ENCODE peak calls at places on chromosomes 12 and 14, in nine cellular contexts. One of them, this sample, is unnamed.

GRCh38 chr12:125512541-125513298 is 447.5 kb downstream of the AACS start:
- DNase-seq in H54: no peak
- DNase-seq in CD8-positive, alpha-beta memory T cell: no peak
- DNase-seq in activated CD8-positive, alpha-beta memory T cell treated with anti-CD3 and anti-CD28 coated beads for 24 hours: no peak
- DNase-seq in T-helper 9 cell: no peak
- DNase-seq in dorsolateral prefrontal cortex: no peak
- DNase-seq in cardiac muscle cell: no peak
- DNase-seq in HFF-Myc: no peak
- DNase-seq in thyroid gland: no peak
- DNase-seq in this sample: no peak

GRCh38 chr12:123723011-123723410 is 10.9 kb downstream of the ATP6V0A2 start:
- DNase-seq in dorsolateral prefrontal cortex: no peak
- DNase-seq in H54: no peak
- DNase-seq in CD8-positive, alpha-beta memory T cell: no peak
- DNase-seq in cardiac muscle cell: no peak
- DNase-seq in activated CD8-positive, alpha-beta memory T cell treated with anti-CD3 and anti-CD28 coated beads for 24 hours: no peak
- DNase-seq in thyroid gland: no peak
- DNase-seq in HFF-Myc: no peak
- DNase-seq in T-helper 9 cell: no peak
- DNase-seq in this sample: no peak

GRCh38 chr14:94738097-94738496 is 31.8 kb downstream of the GSC start:
- DNase-seq in activated CD8-positive, alpha-beta memory T cell treated with anti-CD3 and anti-CD28 coated beads for 24 hours: no peak
- DNase-seq in dorsolateral prefrontal cortex: no peak
- DNase-seq in CD8-positive, alpha-beta memory T cell: no peak
- DNase-seq in thyroid gland: no peak
- DNase-seq in HFF-Myc: no peak
- DNase-seq in H54: no peak
- DNase-seq in cardiac muscle cell: no peak
- DNase-seq in T-helper 9 cell: no peak
- DNase-seq in this sample: no peak

GRCh38 chr12:69929531-69929930 is 104.5 kb downstream of the MYRFL start:
- DNase-seq in cardiac muscle cell: peak
- DNase-seq in CD8-positive, alpha-beta memory T cell: no peak
- DNase-seq in activated CD8-positive, alpha-beta memory T cell treated with anti-CD3 and anti-CD28 coated beads for 24 hours: no peak
- DNase-seq in thyroid gland: no peak
- DNase-seq in T-helper 9 cell: no peak
- DNase-seq in dorsolateral prefrontal cortex: no peak
- DNase-seq in H54: no peak
- DNase-seq in HFF-Myc: no peak
- DNase-seq in this sample: no peak

GRCh38 chr14:104126753-104127152 is 11.6 kb upstream of the KIF26A start:
- DNase-seq in cardiac muscle cell: no peak
- DNase-seq in HFF-Myc: no peak
- DNase-seq in CD8-positive, alpha-beta memory T cell: no peak
- DNase-seq in T-helper 9 cell: no peak
- DNase-seq in H54: no peak
- DNase-seq in dorsolateral prefrontal cortex: no peak
- DNase-seq in activated CD8-positive, alpha-beta memory T cell treated with anti-CD3 and anti-CD28 coated beads for 24 hours: no peak
- DNase-seq in thyroid gland: no peak
- DNase-seq in this sample: no peak

GRCh38 chr12:109393437-109394345 is 46.0 kb downstream of the MYO1H start:
- DNase-seq in dorsolateral prefrontal cortex: no peak
- DNase-seq in H54: peak
- DNase-seq in CD8-positive, alpha-beta memory T cell: peak
- DNase-seq in cardiac muscle cell: peak
- DNase-seq in HFF-Myc: peak
- DNase-seq in T-helper 9 cell: peak
- DNase-seq in thyroid gland: peak
- DNase-seq in activated CD8-positive, alpha-beta memory T cell treated with anti-CD3 and anti-CD28 coated beads for 24 hours: no peak
- DNase-seq in this sample: peak

GRCh38 chr14:64788706-64789105 is 84.5 kb downstream of the PLEKHG3 start:
- DNase-seq in dorsolateral prefrontal cortex: no peak
- DNase-seq in cardiac muscle cell: peak
- DNase-seq in HFF-Myc: peak
- DNase-seq in CD8-positive, alpha-beta memory T cell: no peak
- DNase-seq in H54: peak
- DNase-seq in activated CD8-positive, alpha-beta memory T cell treated with anti-CD3 and anti-CD28 coated beads for 24 hours: no peak
- DNase-seq in T-helper 9 cell: no peak
- DNase-seq in thyroid gland: peak
- DNase-seq in this sample: no peak

GRCh38 chr12:104944252-104944651 is 13.8 kb downstream of the SLC41A2 start:
- DNase-seq in HFF-Myc: no peak
- DNase-seq in thyroid gland: no peak
- DNase-seq in cardiac muscle cell: no peak
- DNase-seq in dorsolateral prefrontal cortex: no peak
- DNase-seq in activated CD8-positive, alpha-beta memory T cell treated with anti-CD3 and anti-CD28 coated beads for 24 hours: no peak
- DNase-seq in T-helper 9 cell: no peak
- DNase-seq in H54: no peak
- DNase-seq in CD8-positive, alpha-beta memory T cell: no peak
- DNase-seq in this sample: no peak

GRCh38 chr14:101010293-101010692 is 106.8 kb upstream of the RTL1 start:
- DNase-seq in thyroid gland: no peak
- DNase-seq in T-helper 9 cell: no peak
- DNase-seq in activated CD8-positive, alpha-beta memory T cell treated with anti-CD3 and anti-CD28 coated beads for 24 hours: no peak
- DNase-seq in H54: no peak
- DNase-seq in CD8-positive, alpha-beta memory T cell: no peak
- DNase-seq in HFF-Myc: no peak
- DNase-seq in dorsolateral prefrontal cortex: no peak
- DNase-seq in cardiac muscle cell: no peak
- DNase-seq in this sample: no peak

GRCh38 chr14:68924392-68925158 is 54.5 kb downstream of the ACTN1 start:
- DNase-seq in activated CD8-positive, alpha-beta memory T cell treated with anti-CD3 and anti-CD28 coated beads for 24 hours: no peak
- DNase-seq in H54: no peak
- DNase-seq in thyroid gland: no peak
- DNase-seq in HFF-Myc: no peak
- DNase-seq in dorsolateral prefrontal cortex: no peak
- DNase-seq in CD8-positive, alpha-beta memory T cell: no peak
- DNase-seq in cardiac muscle cell: no peak
- DNase-seq in T-helper 9 cell: no peak
- DNase-seq in this sample: no peak

GRCh38 chr12:92362109-92362508 is 216.5 kb upstream of the BTG1 start:
- DNase-seq in H54: no peak
- DNase-seq in activated CD8-positive, alpha-beta memory T cell treated with anti-CD3 and anti-CD28 coated beads for 24 hours: no peak
- DNase-seq in HFF-Myc: no peak
- DNase-seq in dorsolateral prefrontal cortex: no peak
- DNase-seq in cardiac muscle cell: no peak
- DNase-seq in CD8-positive, alpha-beta memory T cell: no peak
- DNase-seq in thyroid gland: no peak
- DNase-seq in T-helper 9 cell: no peak
- DNase-seq in this sample: no peak

GRCh38 chr14:85634205-85634604 is 104.3 kb downstream of the FLRT2 start:
- DNase-seq in HFF-Myc: peak
- DNase-seq in thyroid gland: no peak
- DNase-seq in cardiac muscle cell: peak
- DNase-seq in dorsolateral prefrontal cortex: no peak
- DNase-seq in H54: no peak
- DNase-seq in activated CD8-positive, alpha-beta memory T cell treated with anti-CD3 and anti-CD28 coated beads for 24 hours: no peak
- DNase-seq in CD8-positive, alpha-beta memory T cell: no peak
- DNase-seq in T-helper 9 cell: no peak
- DNase-seq in this sample: no peak

GRCh38 chr14:101914083-101914482 is 50.3 kb upstream of the DYNC1H1 start:
- DNase-seq in HFF-Myc: no peak
- DNase-seq in activated CD8-positive, alpha-beta memory T cell treated with anti-CD3 and anti-CD28 coated beads for 24 hours: no peak
- DNase-seq in H54: no peak
- DNase-seq in CD8-positive, alpha-beta memory T cell: no peak
- DNase-seq in dorsolateral prefrontal cortex: no peak
- DNase-seq in T-helper 9 cell: no peak
- DNase-seq in thyroid gland: no peak
- DNase-seq in cardiac muscle cell: no peak
- DNase-seq in this sample: no peak

GRCh38 chr12:132214906-132215643 is 70.8 kb downstream of the NOC4L start:
- DNase-seq in activated CD8-positive, alpha-beta memory T cell treated with anti-CD3 and anti-CD28 coated beads for 24 hours: no peak
- DNase-seq in H54: no peak
- DNase-seq in thyroid gland: peak
- DNase-seq in CD8-positive, alpha-beta memory T cell: no peak
- DNase-seq in cardiac muscle cell: no peak
- DNase-seq in T-helper 9 cell: no peak
- DNase-seq in HFF-Myc: no peak
- DNase-seq in dorsolateral prefrontal cortex: no peak
- DNase-seq in this sample: no peak

GRCh38 chr14:22820731-22821130 is 5.5 kb upstream of the SLC7A7 start:
- DNase-seq in CD8-positive, alpha-beta memory T cell: no peak
- DNase-seq in activated CD8-positive, alpha-beta memory T cell treated with anti-CD3 and anti-CD28 coated beads for 24 hours: no peak
- DNase-seq in T-helper 9 cell: no peak
- DNase-seq in H54: no peak
- DNase-seq in thyroid gland: no peak
- DNase-seq in cardiac muscle cell: peak
- DNase-seq in HFF-Myc: no peak
- DNase-seq in dorsolateral prefrontal cortex: no peak
- DNase-seq in this sample: no peak

GRCh38 chr12:3204143-3204542 is 127.0 kb downstream of the TSPAN9 start:
- DNase-seq in activated CD8-positive, alpha-beta memory T cell treated with anti-CD3 and anti-CD28 coated beads for 24 hours: no peak
- DNase-seq in H54: no peak
- DNase-seq in T-helper 9 cell: no peak
- DNase-seq in dorsolateral prefrontal cortex: no peak
- DNase-seq in cardiac muscle cell: no peak
- DNase-seq in HFF-Myc: no peak
- DNase-seq in thyroid gland: no peak
- DNase-seq in CD8-positive, alpha-beta memory T cell: no peak
- DNase-seq in this sample: no peak

GRCh38 chr14:65255583-65256443 is 153.5 kb upstream of the MAX start:
- DNase-seq in cardiac muscle cell: no peak
- DNase-seq in T-helper 9 cell: no peak
- DNase-seq in CD8-positive, alpha-beta memory T cell: no peak
- DNase-seq in HFF-Myc: no peak
- DNase-seq in activated CD8-positive, alpha-beta memory T cell treated with anti-CD3 and anti-CD28 coated beads for 24 hours: no peak
- DNase-seq in dorsolateral prefrontal cortex: no peak
- DNase-seq in H54: no peak
- DNase-seq in thyroid gland: peak
- DNase-seq in this sample: peak

GRCh38 chr14:21066882-21067502 is 3.1 kb upstream of the ARHGEF40 start:
- DNase-seq in T-helper 9 cell: no peak
- DNase-seq in activated CD8-positive, alpha-beta memory T cell treated with anti-CD3 and anti-CD28 coated beads for 24 hours: no peak
- DNase-seq in CD8-positive, alpha-beta memory T cell: no peak
- DNase-seq in dorsolateral prefrontal cortex: no peak
- DNase-seq in thyroid gland: no peak
- DNase-seq in cardiac muscle cell: no peak
- DNase-seq in HFF-Myc: no peak
- DNase-seq in H54: no peak
- DNase-seq in this sample: no peak

GRCh38 chr12:62700091-62700490 is 233.5 kb downstream of the MON2 start:
- DNase-seq in dorsolateral prefrontal cortex: no peak
- DNase-seq in H54: no peak
- DNase-seq in cardiac muscle cell: no peak
- DNase-seq in T-helper 9 cell: no peak
- DNase-seq in HFF-Myc: no peak
- DNase-seq in activated CD8-positive, alpha-beta memory T cell treated with anti-CD3 and anti-CD28 coated beads for 24 hours: no peak
- DNase-seq in thyroid gland: no peak
- DNase-seq in CD8-positive, alpha-beta memory T cell: no peak
- DNase-seq in this sample: no peak

GRCh38 chr12:106766393-106766826 is 8.1 kb upstream of the RIC8B start:
- DNase-seq in H54: no peak
- DNase-seq in dorsolateral prefrontal cortex: no peak
- DNase-seq in HFF-Myc: no peak
- DNase-seq in thyroid gland: peak
- DNase-seq in activated CD8-positive, alpha-beta memory T cell treated with anti-CD3 and anti-CD28 coated beads for 24 hours: no peak
- DNase-seq in CD8-positive, alpha-beta memory T cell: no peak
- DNase-seq in cardiac muscle cell: peak
- DNase-seq in T-helper 9 cell: no peak
- DNase-seq in this sample: no peak

GRCh38 chr12:12645485-12645884 is 33.8 kb downstream of the CREBL2 start:
- DNase-seq in dorsolateral prefrontal cortex: no peak
- DNase-seq in T-helper 9 cell: peak
- DNase-seq in H54: no peak
- DNase-seq in HFF-Myc: peak
- DNase-seq in CD8-positive, alpha-beta memory T cell: peak
- DNase-seq in thyroid gland: no peak
- DNase-seq in activated CD8-positive, alpha-beta memory T cell treated with anti-CD3 and anti-CD28 coated beads for 24 hours: peak
- DNase-seq in cardiac muscle cell: peak
- DNase-seq in this sample: no peak

GRCh38 chr14:90384543-90384911 is 12.3 kb upstream of the CALM1 start:
- DNase-seq in T-helper 9 cell: no peak
- DNase-seq in activated CD8-positive, alpha-beta memory T cell treated with anti-CD3 and anti-CD28 coated beads for 24 hours: no peak
- DNase-seq in CD8-positive, alpha-beta memory T cell: no peak
- DNase-seq in dorsolateral prefrontal cortex: no peak
- DNase-seq in thyroid gland: no peak
- DNase-seq in HFF-Myc: no peak
- DNase-seq in H54: no peak
- DNase-seq in cardiac muscle cell: no peak
- DNase-seq in this sample: no peak

GRCh38 chr14:88154321-88154720 is 149.4 kb downstream of the GPR65 start:
- DNase-seq in CD8-positive, alpha-beta memory T cell: no peak
- DNase-seq in thyroid gland: no peak
- DNase-seq in HFF-Myc: no peak
- DNase-seq in H54: no peak
- DNase-seq in dorsolateral prefrontal cortex: no peak
- DNase-seq in cardiac muscle cell: no peak
- DNase-seq in activated CD8-positive, alpha-beta memory T cell treated with anti-CD3 and anti-CD28 coated beads for 24 hours: no peak
- DNase-seq in T-helper 9 cell: no peak
- DNase-seq in this sample: no peak

GRCh38 chr12:120119395-120119973 is 2.9 kb upstream of the RAB35 start:
- DNase-seq in CD8-positive, alpha-beta memory T cell: no peak
- DNase-seq in cardiac muscle cell: no peak
- DNase-seq in T-helper 9 cell: no peak
- DNase-seq in HFF-Myc: no peak
- DNase-seq in H54: no peak
- DNase-seq in thyroid gland: no peak
- DNase-seq in activated CD8-positive, alpha-beta memory T cell treated with anti-CD3 and anti-CD28 coated beads for 24 hours: no peak
- DNase-seq in dorsolateral prefrontal cortex: no peak
- DNase-seq in this sample: no peak

GRCh38 chr12:11797993-11798720 is 148.7 kb downstream of the ETV6 start:
- DNase-seq in HFF-Myc: no peak
- DNase-seq in activated CD8-positive, alpha-beta memory T cell treated with anti-CD3 and anti-CD28 coated beads for 24 hours: no peak
- DNase-seq in H54: no peak
- DNase-seq in thyroid gland: no peak
- DNase-seq in T-helper 9 cell: no peak
- DNase-seq in cardiac muscle cell: peak
- DNase-seq in CD8-positive, alpha-beta memory T cell: no peak
- DNase-seq in dorsolateral prefrontal cortex: no peak
- DNase-seq in this sample: no peak

GRCh38 chr14:73173092-73173735 is 36.9 kb downstream of the PSEN1 start:
- DNase-seq in dorsolateral prefrontal cortex: no peak
- DNase-seq in activated CD8-positive, alpha-beta memory T cell treated with anti-CD3 and anti-CD28 coated beads for 24 hours: peak
- DNase-seq in T-helper 9 cell: no peak
- DNase-seq in H54: no peak
- DNase-seq in HFF-Myc: peak
- DNase-seq in CD8-positive, alpha-beta memory T cell: no peak
- DNase-seq in cardiac muscle cell: peak
- DNase-seq in thyroid gland: no peak
- DNase-seq in this sample: no peak

GRCh38 chr14:106605548-106606448 is 1079.4 kb downstream of the TMEM121 start:
- DNase-seq in H54: peak
- DNase-seq in thyroid gland: peak
- DNase-seq in activated CD8-positive, alpha-beta memory T cell treated with anti-CD3 and anti-CD28 coated beads for 24 hours: peak
- DNase-seq in dorsolateral prefrontal cortex: no peak
- DNase-seq in cardiac muscle cell: no peak
- DNase-seq in T-helper 9 cell: peak
- DNase-seq in CD8-positive, alpha-beta memory T cell: peak
- DNase-seq in HFF-Myc: no peak
- DNase-seq in this sample: no peak

GRCh38 chr14:69288001-69288771 is 28.2 kb downstream of the GALNT16 start:
- DNase-seq in activated CD8-positive, alpha-beta memory T cell treated with anti-CD3 and anti-CD28 coated beads for 24 hours: no peak
- DNase-seq in HFF-Myc: no peak
- DNase-seq in cardiac muscle cell: peak
- DNase-seq in T-helper 9 cell: no peak
- DNase-seq in H54: no peak
- DNase-seq in thyroid gland: peak
- DNase-seq in CD8-positive, alpha-beta memory T cell: no peak
- DNase-seq in dorsolateral prefrontal cortex: no peak
- DNase-seq in this sample: peak

GRCh38 chr14:91714805-91715204 is 17.1 kb downstream of the CATSPERB start:
- DNase-seq in activated CD8-positive, alpha-beta memory T cell treated with anti-CD3 and anti-CD28 coated beads for 24 hours: no peak
- DNase-seq in T-helper 9 cell: no peak
- DNase-seq in cardiac muscle cell: no peak
- DNase-seq in H54: no peak
- DNase-seq in CD8-positive, alpha-beta memory T cell: no peak
- DNase-seq in dorsolateral prefrontal cortex: no peak
- DNase-seq in HFF-Myc: no peak
- DNase-seq in thyroid gland: no peak
- DNase-seq in this sample: no peak

GRCh38 chr12:65510584-65511050 is 232.1 kb downstream of the MSRB3 start:
- DNase-seq in CD8-positive, alpha-beta memory T cell: no peak
- DNase-seq in activated CD8-positive, alpha-beta memory T cell treated with anti-CD3 and anti-CD28 coated beads for 24 hours: no peak
- DNase-seq in H54: no peak
- DNase-seq in thyroid gland: no peak
- DNase-seq in T-helper 9 cell: no peak
- DNase-seq in HFF-Myc: no peak
- DNase-seq in dorsolateral prefrontal cortex: no peak
- DNase-seq in cardiac muscle cell: peak
- DNase-seq in this sample: no peak

GRCh38 chr12:34033628-34034296 is 11.5 kb downstream of the ALG10 start:
- DNase-seq in thyroid gland: no peak
- DNase-seq in cardiac muscle cell: peak
- DNase-seq in HFF-Myc: no peak
- DNase-seq in activated CD8-positive, alpha-beta memory T cell treated with anti-CD3 and anti-CD28 coated beads for 24 hours: no peak
- DNase-seq in CD8-positive, alpha-beta memory T cell: no peak
- DNase-seq in H54: no peak
- DNase-seq in dorsolateral prefrontal cortex: no peak
- DNase-seq in T-helper 9 cell: no peak
- DNase-seq in this sample: no peak

This sample was measured in endothelial cell.